ENCODE peak calls at places on chromosomes 7 and 10, in ten cellular contexts. One of them, this sample, is unnamed.

GRCh38 chr7:136953386-136953785 is 84.9 kb downstream of the CHRM2 start:
- DNase-seq in anterior cingulate cortex: no peak
- DNase-seq in NCI-H1417 treated with DMSO at 0.1 percent for 48 hours: no peak
- DNase-seq in EH: peak; percentile 84
- DNase-seq in skeletal muscle cell: peak; percentile 40
- DNase-seq in fibroblast of the conjunctiva: no peak
- DNase-seq in A549: no peak
- DNase-seq in RWPE1: no peak
- DNase-seq in stimulated activated CD8-positive, alpha-beta memory T cell treated with anti-CD3 and anti-CD28 coated beads, Interleukin-2, amount 100 ng/mL, for 1 hour: no peak
- DNase-seq in AG09319: no peak
- DNase-seq in this sample: no peak

GRCh38 chr7:39633563-39634550 is 10.5 kb downstream of the RALA start:
- DNase-seq in EH: no peak
- DNase-seq in anterior cingulate cortex: no peak
- DNase-seq in RWPE1: no peak
- DNase-seq in skeletal muscle cell: no peak
- DNase-seq in fibroblast of the conjunctiva: no peak
- DNase-seq in NCI-H1417 treated with DMSO at 0.1 percent for 48 hours: no peak
- DNase-seq in stimulated activated CD8-positive, alpha-beta memory T cell treated with anti-CD3 and anti-CD28 coated beads, Interleukin-2, amount 100 ng/mL, for 1 hour: no peak
- DNase-seq in A549: no peak
- DNase-seq in AG09319: no peak
- DNase-seq in this sample: no peak

GRCh38 chr7:41169307-41169706 is 533.6 kb downstream of the INHBA start:
- DNase-seq in fibroblast of the conjunctiva: no peak
- DNase-seq in EH: no peak
- DNase-seq in stimulated activated CD8-positive, alpha-beta memory T cell treated with anti-CD3 and anti-CD28 coated beads, Interleukin-2, amount 100 ng/mL, for 1 hour: no peak
- DNase-seq in A549: no peak
- DNase-seq in RWPE1: no peak
- DNase-seq in anterior cingulate cortex: no peak
- DNase-seq in AG09319: no peak
- DNase-seq in NCI-H1417 treated with DMSO at 0.1 percent for 48 hours: no peak
- DNase-seq in skeletal muscle cell: no peak
- DNase-seq in this sample: no peak

GRCh38 chr7:28389504-28390385 is 22.6 kb upstream of the CREB5 start:
- DNase-seq in NCI-H1417 treated with DMSO at 0.1 percent for 48 hours: peak; percentile 88
- DNase-seq in EH: peak; percentile 67
- DNase-seq in stimulated activated CD8-positive, alpha-beta memory T cell treated with anti-CD3 and anti-CD28 coated beads, Interleukin-2, amount 100 ng/mL, for 1 hour: no peak
- DNase-seq in A549: peak; percentile 65
- DNase-seq in RWPE1: no peak
- DNase-seq in AG09319: peak; percentile 37
- DNase-seq in anterior cingulate cortex: no peak
- DNase-seq in skeletal muscle cell: no peak
- DNase-seq in fibroblast of the conjunctiva: peak; percentile 67
- DNase-seq in this sample: peak; percentile 20

GRCh38 chr10:102815790-102816549 is 21.2 kb downstream of the CYP17A1 start:
- DNase-seq in fibroblast of the conjunctiva: no peak
- DNase-seq in NCI-H1417 treated with DMSO at 0.1 percent for 48 hours: no peak
- DNase-seq in AG09319: peak; percentile 64
- DNase-seq in EH: peak; percentile 89
- DNase-seq in anterior cingulate cortex: no peak
- DNase-seq in RWPE1: no peak
- DNase-seq in A549: no peak
- DNase-seq in skeletal muscle cell: peak; percentile 45
- DNase-seq in stimulated activated CD8-positive, alpha-beta memory T cell treated with anti-CD3 and anti-CD28 coated beads, Interleukin-2, amount 100 ng/mL, for 1 hour: no peak
- DNase-seq in this sample: no peak

GRCh38 chr7:135349746-135350145 is 116.1 kb downstream of the STRA8 start:
- DNase-seq in anterior cingulate cortex: no peak
- DNase-seq in AG09319: no peak
- DNase-seq in EH: peak; percentile 18
- DNase-seq in fibroblast of the conjunctiva: no peak
- DNase-seq in RWPE1: no peak
- DNase-seq in NCI-H1417 treated with DMSO at 0.1 percent for 48 hours: no peak
- DNase-seq in A549: no peak
- DNase-seq in stimulated activated CD8-positive, alpha-beta memory T cell treated with anti-CD3 and anti-CD28 coated beads, Interleukin-2, amount 100 ng/mL, for 1 hour: no peak
- DNase-seq in skeletal muscle cell: no peak
- DNase-seq in this sample: no peak

GRCh38 chr10:49831352-49832040 is 69.4 kb upstream of the OGDHL start:
- DNase-seq in AG09319: no peak
- DNase-seq in RWPE1: no peak
- DNase-seq in fibroblast of the conjunctiva: no peak
- DNase-seq in anterior cingulate cortex: no peak
- DNase-seq in EH: peak; percentile 79
- DNase-seq in skeletal muscle cell: no peak
- DNase-seq in stimulated activated CD8-positive, alpha-beta memory T cell treated with anti-CD3 and anti-CD28 coated beads, Interleukin-2, amount 100 ng/mL, for 1 hour: no peak
- DNase-seq in NCI-H1417 treated with DMSO at 0.1 percent for 48 hours: no peak
- DNase-seq in A549: no peak
- DNase-seq in this sample: no peak

GRCh38 chr7:37732253-37732652 is 48.7 kb downstream of the GPR141 start:
- DNase-seq in stimulated activated CD8-positive, alpha-beta memory T cell treated with anti-CD3 and anti-CD28 coated beads, Interleukin-2, amount 100 ng/mL, for 1 hour: no peak
- DNase-seq in anterior cingulate cortex: no peak
- DNase-seq in fibroblast of the conjunctiva: no peak
- DNase-seq in RWPE1: no peak
- DNase-seq in A549: peak; percentile 48
- DNase-seq in skeletal muscle cell: no peak
- DNase-seq in NCI-H1417 treated with DMSO at 0.1 percent for 48 hours: no peak
- DNase-seq in AG09319: no peak
- DNase-seq in EH: no peak
- DNase-seq in this sample: peak; percentile 26

GRCh38 chr10:30827531-30828120 is 198.1 kb upstream of the LYZL2 start:
- DNase-seq in RWPE1: no peak
- DNase-seq in AG09319: no peak
- DNase-seq in skeletal muscle cell: peak; percentile 46
- DNase-seq in stimulated activated CD8-positive, alpha-beta memory T cell treated with anti-CD3 and anti-CD28 coated beads, Interleukin-2, amount 100 ng/mL, for 1 hour: no peak
- DNase-seq in NCI-H1417 treated with DMSO at 0.1 percent for 48 hours: no peak
- DNase-seq in A549: no peak
- DNase-seq in anterior cingulate cortex: no peak
- DNase-seq in EH: peak; percentile 60
- DNase-seq in fibroblast of the conjunctiva: peak; percentile 85
- DNase-seq in this sample: no peak

GRCh38 chr7:110775046-110775445 is 315.9 kb upstream of the LRRN3 start:
- DNase-seq in anterior cingulate cortex: no peak
- DNase-seq in EH: peak; percentile 67
- DNase-seq in stimulated activated CD8-positive, alpha-beta memory T cell treated with anti-CD3 and anti-CD28 coated beads, Interleukin-2, amount 100 ng/mL, for 1 hour: no peak
- DNase-seq in skeletal muscle cell: no peak
- DNase-seq in A549: no peak
- DNase-seq in fibroblast of the conjunctiva: no peak
- DNase-seq in AG09319: no peak
- DNase-seq in RWPE1: no peak
- DNase-seq in NCI-H1417 treated with DMSO at 0.1 percent for 48 hours: no peak
- DNase-seq in this sample: no peak

GRCh38 chr10:132684164-132684891 is 101.6 kb downstream of the NKX6-2 start:
- DNase-seq in skeletal muscle cell: no peak
- DNase-seq in RWPE1: no peak
- DNase-seq in stimulated activated CD8-positive, alpha-beta memory T cell treated with anti-CD3 and anti-CD28 coated beads, Interleukin-2, amount 100 ng/mL, for 1 hour: no peak
- DNase-seq in NCI-H1417 treated with DMSO at 0.1 percent for 48 hours: no peak
- DNase-seq in EH: peak; percentile 74
- DNase-seq in AG09319: no peak
- DNase-seq in anterior cingulate cortex: no peak
- DNase-seq in fibroblast of the conjunctiva: no peak
- DNase-seq in A549: no peak
- DNase-seq in this sample: no peak